ENCODE peak calls at places on chromosomes 13 and 19, in nine cellular contexts. One of them, this sample, is unnamed.
A peak's percentile ranks its signal among the peaks of the same experiment; 100 is the strongest.

GRCh38 chr19:12834976-12835757 is 788 bp upstream of the RTBDN start:
- DNase-seq in heart right ventricle: no peak
- DNase-seq in ascending aorta: no peak
- DNase-seq in tibial nerve: no peak
- DNase-seq in tibial artery: no peak
- DNase-seq in CD4-positive, alpha-beta T cell: no peak
- DNase-seq in esophagus squamous epithelium: no peak
- DNase-seq in A549: no peak
- DNase-seq in AG04450: no peak
- DNase-seq in this sample: peak; percentile 53

GRCh38 chr13:99894835-99895427 is 76.6 kb downstream of the ZIC5 start:
- DNase-seq in heart right ventricle: no peak
- DNase-seq in ascending aorta: no peak
- DNase-seq in tibial nerve: no peak
- DNase-seq in tibial artery: no peak
- DNase-seq in CD4-positive, alpha-beta T cell: no peak
- DNase-seq in esophagus squamous epithelium: no peak
- DNase-seq in A549: no peak
- DNase-seq in AG04450: no peak
- DNase-seq in this sample: no peak

GRCh38 chr19:33226550-33227241 is 1.0 kb upstream of the SLC7A10 start:
- DNase-seq in heart right ventricle: no peak
- DNase-seq in ascending aorta: no peak
- DNase-seq in tibial nerve: no peak
- DNase-seq in tibial artery: no peak
- DNase-seq in CD4-positive, alpha-beta T cell: no peak
- DNase-seq in esophagus squamous epithelium: no peak
- DNase-seq in A549: peak; percentile 63
- DNase-seq in AG04450: no peak
- DNase-seq in this sample: peak; percentile 79

GRCh38 chr13:73673931-73674330 is 460.3 kb downstream of the KLF12 start:
- DNase-seq in heart right ventricle: no peak
- DNase-seq in ascending aorta: no peak
- DNase-seq in tibial nerve: no peak
- DNase-seq in tibial artery: no peak
- DNase-seq in CD4-positive, alpha-beta T cell: no peak
- DNase-seq in esophagus squamous epithelium: no peak
- DNase-seq in A549: no peak
- DNase-seq in AG04450: no peak
- DNase-seq in this sample: no peak

GRCh38 chr19:13718733-13719132 is 45.6 kb upstream of the MRI1 start:
- DNase-seq in heart right ventricle: no peak
- DNase-seq in ascending aorta: no peak
- DNase-seq in tibial nerve: no peak
- DNase-seq in tibial artery: no peak
- DNase-seq in CD4-positive, alpha-beta T cell: no peak
- DNase-seq in esophagus squamous epithelium: no peak
- DNase-seq in A549: peak; percentile 21
- DNase-seq in AG04450: peak; percentile 36
- DNase-seq in this sample: peak; percentile 20

GRCh38 chr13:48831248-48831647 is 144.5 kb upstream of the FNDC3A start:
- DNase-seq in heart right ventricle: no peak
- DNase-seq in ascending aorta: no peak
- DNase-seq in tibial nerve: no peak
- DNase-seq in tibial artery: no peak
- DNase-seq in CD4-positive, alpha-beta T cell: no peak
- DNase-seq in esophagus squamous epithelium: no peak
- DNase-seq in A549: no peak
- DNase-seq in AG04450: no peak
- DNase-seq in this sample: no peak

GRCh38 chr19:36103842-36104552 is 6.9 kb upstream of the OVOL3 start:
- DNase-seq in heart right ventricle: no peak
- DNase-seq in ascending aorta: no peak
- DNase-seq in tibial nerve: no peak
- DNase-seq in tibial artery: no peak
- DNase-seq in CD4-positive, alpha-beta T cell: no peak
- DNase-seq in esophagus squamous epithelium: no peak
- DNase-seq in A549: no peak
- DNase-seq in AG04450: no peak
- DNase-seq in this sample: no peak

GRCh38 chr13:44648392-44649117 is 72.4 kb upstream of the TSC22D1 start:
- DNase-seq in heart right ventricle: no peak
- DNase-seq in ascending aorta: no peak
- DNase-seq in tibial nerve: no peak
- DNase-seq in tibial artery: no peak
- DNase-seq in CD4-positive, alpha-beta T cell: no peak
- DNase-seq in esophagus squamous epithelium: no peak
- DNase-seq in A549: peak; percentile 6
- DNase-seq in AG04450: no peak
- DNase-seq in this sample: no peak

GRCh38 chr19:5828661-5829566 is 10.6 kb downstream of the FUT6 start:
- DNase-seq in heart right ventricle: peak; percentile 43
- DNase-seq in ascending aorta: no peak
- DNase-seq in tibial nerve: no peak
- DNase-seq in tibial artery: no peak
- DNase-seq in CD4-positive, alpha-beta T cell: no peak
- DNase-seq in esophagus squamous epithelium: no peak
- DNase-seq in A549: no peak
- DNase-seq in AG04450: no peak
- DNase-seq in this sample: no peak

GRCh38 chr19:5093297-5093858 is 124.5 kb downstream of the KDM4B start:
- DNase-seq in heart right ventricle: peak; percentile 53
- DNase-seq in ascending aorta: no peak
- DNase-seq in tibial nerve: peak; percentile 36
- DNase-seq in tibial artery: no peak
- DNase-seq in CD4-positive, alpha-beta T cell: no peak
- DNase-seq in esophagus squamous epithelium: no peak
- DNase-seq in A549: no peak
- DNase-seq in AG04450: no peak
- DNase-seq in this sample: no peak

GRCh38 chr19:19113040-19113541 is 25.2 kb downstream of the TMEM161A start:
- DNase-seq in heart right ventricle: no peak
- DNase-seq in ascending aorta: no peak
- DNase-seq in tibial nerve: no peak
- DNase-seq in tibial artery: no peak
- DNase-seq in CD4-positive, alpha-beta T cell: no peak
- DNase-seq in esophagus squamous epithelium: no peak
- DNase-seq in A549: no peak
- DNase-seq in AG04450: peak; percentile 46
- DNase-seq in this sample: peak; percentile 70

GRCh38 chr19:2464389-2464788 is 7.6 kb upstream of the LMNB2 start:
- DNase-seq in heart right ventricle: no peak
- DNase-seq in ascending aorta: no peak
- DNase-seq in tibial nerve: no peak
- DNase-seq in tibial artery: no peak
- DNase-seq in CD4-positive, alpha-beta T cell: no peak
- DNase-seq in esophagus squamous epithelium: no peak
- DNase-seq in A549: no peak
- DNase-seq in AG04450: no peak
- DNase-seq in this sample: no peak

GRCh38 chr13:113809934-113810333 is 50.9 kb downstream of the TMEM255B start:
- DNase-seq in heart right ventricle: no peak
- DNase-seq in ascending aorta: no peak
- DNase-seq in tibial nerve: no peak
- DNase-seq in tibial artery: no peak
- DNase-seq in CD4-positive, alpha-beta T cell: no peak
- DNase-seq in esophagus squamous epithelium: no peak
- DNase-seq in A549: no peak
- DNase-seq in AG04450: no peak
- DNase-seq in this sample: no peak

GRCh38 chr13:113810640-113811039 is 51.6 kb downstream of the TMEM255B start:
- DNase-seq in heart right ventricle: no peak
- DNase-seq in ascending aorta: no peak
- DNase-seq in tibial nerve: no peak
- DNase-seq in tibial artery: no peak
- DNase-seq in CD4-positive, alpha-beta T cell: no peak
- DNase-seq in esophagus squamous epithelium: no peak
- DNase-seq in A549: no peak
- DNase-seq in AG04450: no peak
- DNase-seq in this sample: no peak

GRCh38 chr13:113813070-113813748 is 50.7 kb downstream of the GAS6 start:
- DNase-seq in heart right ventricle: no peak
- DNase-seq in ascending aorta: no peak
- DNase-seq in tibial nerve: no peak
- DNase-seq in tibial artery: no peak
- DNase-seq in CD4-positive, alpha-beta T cell: no peak
- DNase-seq in esophagus squamous epithelium: no peak
- DNase-seq in A549: no peak
- DNase-seq in AG04450: no peak
- DNase-seq in this sample: no peak

GRCh38 chr13:113812140-113813036 is 51.5 kb downstream of the GAS6 start:
- DNase-seq in heart right ventricle: no peak
- DNase-seq in ascending aorta: no peak
- DNase-seq in tibial nerve: no peak
- DNase-seq in tibial artery: no peak
- DNase-seq in CD4-positive, alpha-beta T cell: no peak
- DNase-seq in esophagus squamous epithelium: no peak
- DNase-seq in A549: no peak
- DNase-seq in AG04450: no peak
- DNase-seq in this sample: no peak

DNA sequence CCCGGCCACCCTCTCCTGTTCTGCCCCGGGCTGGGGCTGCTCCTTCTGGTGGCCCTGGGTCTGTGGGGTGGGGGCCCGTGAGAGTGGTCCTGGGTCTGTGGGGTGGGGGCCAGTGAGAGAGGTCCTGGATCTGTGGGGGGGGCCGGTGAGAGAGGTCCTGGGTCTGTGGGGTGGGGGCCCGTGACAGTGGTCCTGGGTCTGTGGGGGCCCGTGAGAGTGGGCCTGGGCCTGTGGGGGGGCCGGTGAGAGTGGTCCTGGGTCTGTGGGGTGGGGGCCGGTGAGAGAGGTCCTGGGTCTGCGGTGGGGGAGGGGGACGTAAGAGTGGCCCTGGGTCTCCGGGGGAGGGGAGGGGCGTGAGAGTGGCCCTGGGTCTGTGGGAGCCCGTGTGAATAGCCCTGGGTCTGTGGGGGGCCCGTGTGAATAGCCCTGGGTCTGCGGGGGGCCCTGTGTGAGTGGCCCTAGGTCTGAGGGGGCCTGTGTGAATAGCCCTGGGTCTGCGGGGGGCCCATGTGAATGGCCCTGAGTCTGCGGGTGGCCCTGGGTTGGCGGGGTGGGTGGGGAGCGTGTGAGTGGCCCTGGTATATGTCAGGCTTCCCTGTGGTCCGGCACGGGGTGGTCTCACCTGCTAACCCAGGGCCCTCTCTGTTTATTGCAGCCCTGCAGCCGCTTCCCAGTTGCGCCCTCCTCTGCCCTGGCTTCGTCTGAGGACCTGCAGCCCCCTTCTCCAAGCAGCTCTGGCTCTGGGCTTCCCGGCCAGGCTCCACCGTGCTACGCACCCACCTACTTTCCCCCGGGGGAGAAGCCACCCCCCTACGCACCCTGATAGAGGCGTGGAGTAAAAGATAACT is 52.3 kb downstream of the TMEM255B start:
- DNase-seq in heart right ventricle: no peak
- DNase-seq in ascending aorta: no peak
- DNase-seq in tibial nerve: no peak
- DNase-seq in tibial artery: no peak
- DNase-seq in CD4-positive, alpha-beta T cell: no peak
- DNase-seq in esophagus squamous epithelium: no peak
- DNase-seq in A549: no peak
- DNase-seq in AG04450: no peak
- DNase-seq in this sample: no peak
- H3K9me3 ChIP-seq in heart right ventricle: no peaks in the 10 kb centered on the region
- H3K9me3 ChIP-seq in ascending aorta: no peaks in the 10 kb centered on the region
- H3K9me3 ChIP-seq in tibial nerve: no peaks in the 10 kb centered on the region
- H3K9me3 ChIP-seq in tibial artery: no peaks in the 10 kb centered on the region
- H3K9me3 ChIP-seq in CD4-positive, alpha-beta T cell: peaks cover 15% of the 10 kb centered on the region
- H3K9me3 ChIP-seq in esophagus squamous epithelium: no peaks in the 10 kb centered on the region
- H3K9me3 ChIP-seq in A549: peaks cover 12% of the 10 kb centered on the region
- H3K9me3 ChIP-seq in AG04450: peaks cover 42% of the 10 kb centered on the region
- H3K9me3 ChIP-seq in this sample: peaks cover 30% of the 10 kb centered on the region

GRCh38 chr13:114112826-114113322 is 19.5 kb downstream of the RASA3 start:
- DNase-seq in heart right ventricle: no peak
- DNase-seq in ascending aorta: peak; percentile 48
- DNase-seq in tibial nerve: no peak
- DNase-seq in tibial artery: no peak
- DNase-seq in CD4-positive, alpha-beta T cell: peak; percentile 28
- DNase-seq in esophagus squamous epithelium: no peak
- DNase-seq in A549: no peak
- DNase-seq in AG04450: no peak
- DNase-seq in this sample: peak; percentile 24
- TF ChIP-seq CTCF in heart right ventricle: no peak
- TF ChIP-seq CTCF in ascending aorta: no peak
- TF ChIP-seq CTCF in tibial nerve: no peak
- TF ChIP-seq CTCF in tibial artery: no peak
- TF ChIP-seq CTCF in CD4-positive, alpha-beta T cell: no peak
- TF ChIP-seq CTCF in esophagus squamous epithelium: no peak
- TF ChIP-seq CTCF in A549: no peak
- TF ChIP-seq CTCF in AG04450: peak; percentile 17
- TF ChIP-seq CTCF in this sample: peak; percentile 36

DNA sequence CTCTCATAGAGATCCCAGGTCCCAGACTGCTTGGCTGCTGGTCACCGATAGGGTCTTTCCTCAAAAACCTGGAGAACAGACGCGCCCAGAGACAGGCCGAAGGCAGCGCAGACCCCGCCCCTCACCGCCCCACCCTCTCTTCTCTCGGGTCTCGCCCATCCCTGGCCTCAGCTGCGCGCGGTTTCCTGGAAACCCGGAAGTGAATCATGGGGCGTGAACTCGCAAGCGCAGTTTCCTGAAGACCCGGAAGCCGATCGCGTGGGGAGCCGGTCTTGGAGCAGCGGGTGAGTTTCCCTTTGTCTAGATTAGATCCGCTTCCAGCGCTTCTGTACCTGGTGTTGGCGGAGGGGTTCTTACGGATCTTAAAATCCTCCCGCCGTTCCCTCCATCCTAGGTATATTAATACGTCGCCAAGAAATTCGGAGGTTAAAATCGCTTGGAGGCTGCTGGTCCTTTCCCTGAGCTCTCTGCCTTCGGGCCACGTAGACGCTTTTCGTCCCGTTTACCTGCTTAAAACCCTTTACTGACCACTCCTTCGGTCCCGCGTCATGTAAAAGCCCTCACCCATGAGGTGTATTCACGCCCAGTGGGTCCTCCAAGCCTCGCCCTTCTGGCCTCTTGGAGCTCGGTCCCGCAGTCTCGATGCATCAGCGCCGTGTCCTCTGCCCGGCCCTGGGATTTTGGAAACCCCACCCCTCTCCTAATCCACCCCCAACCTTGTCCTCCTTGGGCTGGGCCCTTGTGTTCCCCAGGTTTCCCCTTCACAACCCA is at the start of gene ZNF578:
- DNase-seq in heart right ventricle: peak; percentile 89
- DNase-seq in ascending aorta: peak; percentile 80
- DNase-seq in tibial nerve: peak; percentile 42
- DNase-seq in tibial artery: peak; percentile 79
- DNase-seq in CD4-positive, alpha-beta T cell: peak; percentile 60
- DNase-seq in esophagus squamous epithelium: peak; percentile 19
- DNase-seq in A549: no peak
- DNase-seq in AG04450: peak; percentile 53
- DNase-seq in this sample: peak; percentile 98
- H3K9me3 ChIP-seq in heart right ventricle: peaks cover 7% of the 10 kb centered on the region
- H3K9me3 ChIP-seq in ascending aorta: peaks cover 44% of the 10 kb centered on the region
- H3K9me3 ChIP-seq in tibial nerve: peaks cover 31% of the 10 kb centered on the region
- H3K9me3 ChIP-seq in tibial artery: peaks cover 6% of the 10 kb centered on the region
- H3K9me3 ChIP-seq in CD4-positive, alpha-beta T cell: peaks cover 94% of the 10 kb centered on the region
- H3K9me3 ChIP-seq in esophagus squamous epithelium: peaks cover 5% of the 10 kb centered on the region
- H3K9me3 ChIP-seq in A549: peaks cover 65% of the 10 kb centered on the region
- H3K9me3 ChIP-seq in AG04450: peaks cover 63% of the 10 kb centered on the region
- H3K9me3 ChIP-seq in this sample: peaks cover 4% of the 10 kb centered on the region

GRCh38 chr19:55549500-55550320 is 4.4 kb upstream of the SBK3 start:
- DNase-seq in heart right ventricle: no peak
- DNase-seq in ascending aorta: peak; percentile 77
- DNase-seq in tibial nerve: no peak
- DNase-seq in tibial artery: no peak
- DNase-seq in CD4-positive, alpha-beta T cell: no peak
- DNase-seq in esophagus squamous epithelium: no peak
- DNase-seq in A549: peak; percentile 88
- DNase-seq in AG04450: peak; percentile 62
- DNase-seq in this sample: peak; percentile 83
- TF ChIP-seq CTCF in heart right ventricle: no peak
- TF ChIP-seq CTCF in ascending aorta: no peak
- TF ChIP-seq CTCF in tibial nerve: no peak
- TF ChIP-seq CTCF in tibial artery: no peak
- TF ChIP-seq CTCF in CD4-positive, alpha-beta T cell: no peak
- TF ChIP-seq CTCF in esophagus squamous epithelium: no peak
- TF ChIP-seq CTCF in A549: no peak
- TF ChIP-seq CTCF in AG04450: no peak
- TF ChIP-seq CTCF in this sample: no peak